ENCODE peak calls at places on chromosomes 11 and 22, in ten cellular contexts. One of them, this sample, is unnamed.

GRCh38 chr11:78083036-78083435 is 3.4 kb upstream of the NDUFC2 start:
- DNase-seq in germinal center: no peak
- DNase-seq in choroid plexus epithelial cell: no peak
- DNase-seq in stimulated activated naive CD4-positive, alpha-beta T cell: no peak
- DNase-seq in small intestine: no peak
- DNase-seq in gastrocnemius medialis: no peak
- DNase-seq in amniotic stem cell: no peak
- DNase-seq in IMR-90: no peak
- DNase-seq in posterior cingulate gyrus: no peak
- DNase-seq in kidney: no peak
- DNase-seq in this sample: no peak

GRCh38 chr22:31162015-31162765 is 2.2 kb downstream of the RNF185 start:
- DNase-seq in germinal center: no peak
- DNase-seq in choroid plexus epithelial cell: peak
- DNase-seq in stimulated activated naive CD4-positive, alpha-beta T cell: no peak
- DNase-seq in small intestine: no peak
- DNase-seq in gastrocnemius medialis: no peak
- DNase-seq in amniotic stem cell: no peak
- DNase-seq in IMR-90: no peak
- DNase-seq in posterior cingulate gyrus: no peak
- DNase-seq in kidney: no peak
- DNase-seq in this sample: no peak

GRCh38 chr11:134665571-134666268 is 253.7 kb upstream of the B3GAT1 start:
- DNase-seq in germinal center: no peak
- DNase-seq in choroid plexus epithelial cell: no peak
- DNase-seq in stimulated activated naive CD4-positive, alpha-beta T cell: no peak
- DNase-seq in small intestine: no peak
- DNase-seq in gastrocnemius medialis: no peak
- DNase-seq in amniotic stem cell: no peak
- DNase-seq in IMR-90: no peak
- DNase-seq in posterior cingulate gyrus: no peak
- DNase-seq in kidney: no peak
- DNase-seq in this sample: no peak

GRCh38 chr22:44793506-44794225 is 41.3 kb downstream of the ARHGAP8 start:
- DNase-seq in germinal center: no peak
- DNase-seq in choroid plexus epithelial cell: no peak
- DNase-seq in stimulated activated naive CD4-positive, alpha-beta T cell: no peak
- DNase-seq in small intestine: no peak
- DNase-seq in gastrocnemius medialis: no peak
- DNase-seq in amniotic stem cell: no peak
- DNase-seq in IMR-90: no peak
- DNase-seq in posterior cingulate gyrus: peak
- DNase-seq in kidney: peak
- DNase-seq in this sample: no peak

GRCh38 chr11:128928400-128928799 is 14.3 kb downstream of the TP53AIP1 start:
- DNase-seq in germinal center: no peak
- DNase-seq in choroid plexus epithelial cell: no peak
- DNase-seq in stimulated activated naive CD4-positive, alpha-beta T cell: no peak
- DNase-seq in small intestine: peak
- DNase-seq in gastrocnemius medialis: no peak
- DNase-seq in amniotic stem cell: no peak
- DNase-seq in IMR-90: peak
- DNase-seq in posterior cingulate gyrus: peak
- DNase-seq in kidney: no peak
- DNase-seq in this sample: peak

GRCh38 chr22:37161442-37161841 is 11.7 kb upstream of the IL2RB start:
- DNase-seq in germinal center: peak
- DNase-seq in choroid plexus epithelial cell: no peak
- DNase-seq in stimulated activated naive CD4-positive, alpha-beta T cell: no peak
- DNase-seq in small intestine: no peak
- DNase-seq in gastrocnemius medialis: no peak
- DNase-seq in amniotic stem cell: no peak
- DNase-seq in IMR-90: no peak
- DNase-seq in posterior cingulate gyrus: no peak
- DNase-seq in kidney: peak
- DNase-seq in this sample: no peak

GRCh38 chr22:26568207-26568706 is 21.7 kb downstream of the TPST2 start:
- DNase-seq in germinal center: no peak
- DNase-seq in choroid plexus epithelial cell: peak
- DNase-seq in stimulated activated naive CD4-positive, alpha-beta T cell: no peak
- DNase-seq in small intestine: no peak
- DNase-seq in gastrocnemius medialis: no peak
- DNase-seq in amniotic stem cell: no peak
- DNase-seq in IMR-90: peak
- DNase-seq in posterior cingulate gyrus: no peak
- DNase-seq in kidney: peak
- DNase-seq in this sample: no peak

GRCh38 chr22:32622004-32622761 is 147.6 kb downstream of the FBXO7 start:
- DNase-seq in germinal center: no peak
- DNase-seq in choroid plexus epithelial cell: peak
- DNase-seq in stimulated activated naive CD4-positive, alpha-beta T cell: no peak
- DNase-seq in small intestine: no peak
- DNase-seq in gastrocnemius medialis: peak
- DNase-seq in amniotic stem cell: peak
- DNase-seq in IMR-90: peak
- DNase-seq in posterior cingulate gyrus: peak
- DNase-seq in kidney: peak
- DNase-seq in this sample: no peak

GRCh38 chr22:39545310-39546063 is 12.9 kb upstream of the RPS19BP1 start:
- DNase-seq in germinal center: no peak
- DNase-seq in choroid plexus epithelial cell: no peak
- DNase-seq in stimulated activated naive CD4-positive, alpha-beta T cell: peak
- DNase-seq in small intestine: no peak
- DNase-seq in gastrocnemius medialis: no peak
- DNase-seq in amniotic stem cell: no peak
- DNase-seq in IMR-90: no peak
- DNase-seq in posterior cingulate gyrus: no peak
- DNase-seq in kidney: no peak
- DNase-seq in this sample: no peak

GRCh38 chr11:95341246-95341645 is 110.2 kb upstream of the SESN3 start:
- DNase-seq in germinal center: no peak
- DNase-seq in choroid plexus epithelial cell: no peak
- DNase-seq in stimulated activated naive CD4-positive, alpha-beta T cell: no peak
- DNase-seq in small intestine: no peak
- DNase-seq in gastrocnemius medialis: no peak
- DNase-seq in amniotic stem cell: no peak
- DNase-seq in IMR-90: no peak
- DNase-seq in posterior cingulate gyrus: no peak
- DNase-seq in kidney: no peak
- DNase-seq in this sample: no peak

GRCh38 chr22:35397095-35397904 is 2.6 kb upstream of the MCM5 start:
- DNase-seq in germinal center: no peak
- DNase-seq in choroid plexus epithelial cell: peak
- DNase-seq in stimulated activated naive CD4-positive, alpha-beta T cell: no peak
- DNase-seq in small intestine: no peak
- DNase-seq in gastrocnemius medialis: no peak
- DNase-seq in amniotic stem cell: no peak
- DNase-seq in IMR-90: peak
- DNase-seq in posterior cingulate gyrus: no peak
- DNase-seq in kidney: no peak
- DNase-seq in this sample: no peak

GRCh38 chr22:41229215-41229614 is 11.5 kb downstream of the CHADL start:
- DNase-seq in germinal center: no peak
- DNase-seq in choroid plexus epithelial cell: no peak
- DNase-seq in stimulated activated naive CD4-positive, alpha-beta T cell: no peak
- DNase-seq in small intestine: no peak
- DNase-seq in gastrocnemius medialis: no peak
- DNase-seq in amniotic stem cell: no peak
- DNase-seq in IMR-90: no peak
- DNase-seq in posterior cingulate gyrus: no peak
- DNase-seq in kidney: no peak
- DNase-seq in this sample: no peak

This sample was measured in RPMI8226.